ENCODE peak calls at places on chromosomes 5 and 9, in ten cellular contexts. M is prostate gland, N is sigmoid colon, E is ovary, W is spleen, Y is SK-N-SH, Z is A549, O is stomach, D is uterus, J is left lung. K is an unnamed sample. For H3K4me1, the result is how much of the 10 kb centered on the place peaks cover.

GRCh38 chr5:100520348-100520747 is 14.8 kb upstream of the FAM174A start:
- DNase-seq in M (no peak), N (no peak), E (no peak), W (no peak), Y (no peak), Z (peak), O (no peak), D (no peak), J (no peak), K (no peak)

GRCh38 chr9:137150485-137151060 is 11.6 kb downstream of the GRIN1 start:
- DNase-seq in M (no peak), N (no peak), E (no peak), W (no peak), Y (no peak), Z (peak), O (peak), D (no peak), J (peak), K (no peak)

GRCh38 chr5:61949054-61949679 is 356.8 kb upstream of the KIF2A start:
- DNase-seq in M (no peak), N (no peak), E (no peak), W (no peak), Y (no peak), Z (no peak), O (no peak), D (no peak), J (no peak), K (no peak)

GRCh38 chr5:153974813-153975163 is 63.9 kb downstream of the FAM114A2 start:
- DNase-seq in M (no peak), N (no peak), E (no peak), W (no peak), Y (no peak), Z (no peak), O (no peak), D (no peak), J (no peak), K (no peak)

GRCh38 chr9:109245300-109245897 is 75.5 kb downstream of the EPB41L4B start:
- DNase-seq in M (no peak), N (no peak), E (no peak), W (no peak), Y (no peak), Z (no peak), O (no peak), D (no peak), J (no peak), K (no peak)

GRCh38 chr9:4099961-4100360 is 199.9 kb downstream of the GLIS3 start:
- DNase-seq in M (no peak), N (no peak), E (no peak), W (no peak), Y (no peak), Z (no peak), O (no peak), D (no peak), J (no peak), K (no peak)

GRCh38 chr9:137068539-137069507 is 1.5 kb downstream of the SAPCD2 start:
- DNase-seq in M (no peak), N (no peak), E (no peak), W (peak), Y (no peak), Z (no peak), O (no peak), D (no peak), J (no peak), K (no peak)

GRCh38 chr5:125349432-125349831 is 603.0 kb upstream of the ZNF608 start:
- DNase-seq in M (no peak), N (no peak), E (no peak), W (no peak), Y (no peak), Z (no peak), O (no peak), D (no peak), J (no peak), K (no peak)

GRCh38 chr5:91840412-91840811 is 457.3 kb upstream of the ARRDC3 start:
- DNase-seq in M (no peak), N (no peak), E (no peak), W (no peak), Y (no peak), Z (no peak), O (no peak), D (no peak), J (no peak), K (no peak)

GRCh38 chr5:86917117-86917579 is 299.4 kb downstream of the COX7C start:
- DNase-seq in M (no peak), N (no peak), E (no peak), W (no peak), Y (no peak), Z (peak), O (no peak), D (no peak), J (no peak), K (no peak)

GRCh38 chr9:98216391-98216790 is 24.0 kb upstream of the CORO2A start:
- DNase-seq in M (no peak), N (no peak), E (no peak), W (peak), Y (no peak), Z (no peak), O (no peak), D (no peak), J (no peak), K (no peak)

GRCh38 chr9:128495804-128496417 is 8.6 kb upstream of the GLE1 start:
- DNase-seq in M (no peak), N (no peak), E (no peak), W (peak), Y (no peak), Z (peak), O (no peak), D (no peak), J (no peak), K (peak)

GRCh38 chr9:89367281-89367680 is 49.0 kb downstream of the SECISBP2 start:
- DNase-seq in M (no peak), N (peak), E (no peak), W (no peak), Y (no peak), Z (no peak), O (no peak), D (no peak), J (no peak), K (no peak)

GRCh38 chr9:105205787-105206511 is 38.5 kb upstream of the SLC44A1 start:
- DNase-seq in M (no peak), N (peak), E (peak), W (no peak), Y (no peak), Z (no peak), O (peak), D (peak), J (peak), K (no peak)

GRCh38 chr5:17394086-17394485 is 103.9 kb upstream of the TAF11L2 start:
- DNase-seq in M (no peak), N (no peak), E (no peak), W (no peak), Y (no peak), Z (no peak), O (no peak), D (no peak), J (no peak), K (no peak)

GRCh38 chr9:90864779-90865178 is 63.2 kb downstream of the SYK start:
- DNase-seq in M (no peak), N (no peak), E (no peak), W (no peak), Y (no peak), Z (no peak), O (no peak), D (no peak), J (no peak), K (no peak)

GRCh38 chr9:72891043-72891442 is 61.8 kb downstream of the ALDH1A1 start:
- DNase-seq in M (no peak), N (no peak), E (no peak), W (no peak), Y (no peak), Z (no peak), O (no peak), D (no peak), J (no peak), K (no peak)

GRCh38 chr5:53819482-53819881 is 259.0 kb downstream of the NDUFS4 start:
- DNase-seq in M (no peak), N (no peak), E (no peak), W (no peak), Y (peak), Z (peak), O (no peak), D (no peak), J (no peak), K (no peak)

GRCh38 chr5:173235499-173236394 is 741 bp upstream of the NKX2-5 start:
- DNase-seq in M (no peak), N (no peak), E (no peak), W (peak), Y (no peak), Z (no peak), O (no peak), D (no peak), J (no peak), K (no peak)

GRCh38 chr5:96885518-96886338 is 9.4 kb downstream of the ERAP2 start:
- DNase-seq in M (no peak), N (no peak), E (no peak), W (no peak), Y (no peak), Z (no peak), O (no peak), D (no peak), J (no peak), K (no peak)

GRCh38 chr5:56375011-56375410 is 141.9 kb upstream of the ANKRD55 start:
- DNase-seq in M (no peak), N (no peak), E (no peak), W (no peak), Y (no peak), Z (no peak), O (no peak), D (no peak), J (no peak), K (no peak)

GRCh38 chr9:134546231-134546731 is 95.3 kb upstream of the COL5A1 start:
- DNase-seq in M (no peak), N (peak), E (no peak), W (peak), Y (no peak), Z (no peak), O (no peak), D (no peak), J (peak), K (peak)
- H3K4me3 ChIP-seq in M (no peak), N (peak), E (no peak), W (no peak), Y (no peak), Z (no peak), O (no peak), D (no peak), J (no peak), K (no peak)

GRCh38 chr5:171955761-171956160 is 50.7 kb downstream of the FBXW11 start:
- DNase-seq in M (no peak), N (no peak), E (no peak), W (no peak), Y (no peak), Z (no peak), O (no peak), D (no peak), J (no peak), K (no peak)
- H3K4me1 ChIP-seq in M (under half), N (half or more), E (under half), W (under half), Y (under half), Z (half or more), O (half or more), D (under half), J (under half), K (half or more)

DNA sequence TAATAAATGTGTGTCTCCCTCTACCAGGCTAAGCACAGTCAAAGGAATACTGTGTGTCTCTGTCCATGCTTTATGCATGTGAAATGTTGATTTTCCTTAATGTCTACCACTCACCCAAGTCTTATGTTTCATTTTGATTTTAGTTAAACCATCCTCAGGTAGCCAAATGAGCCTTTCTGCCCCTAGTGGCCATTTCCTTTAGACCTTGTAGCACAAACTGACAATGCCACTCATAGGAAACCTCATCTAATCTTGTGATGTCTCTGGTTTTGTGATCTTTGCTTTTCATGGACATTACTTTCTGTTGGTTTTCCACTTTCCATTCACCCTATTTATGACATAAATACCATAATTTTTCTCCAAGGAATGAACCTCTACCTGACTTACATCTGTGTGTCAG is 820.8 kb downstream of the MAT2B start:
- DNase-seq in M (no peak), N (no peak), E (no peak), W (no peak), Y (no peak), Z (peak), O (no peak), D (no peak), J (no peak), K (no peak)
- TF ChIP-seq CTCF in M (no peak), N (no peak), E (no peak), W (no peak), Y (peak), Z (no peak), O (peak), D (no peak), J (no peak), K (no peak)

DNA sequence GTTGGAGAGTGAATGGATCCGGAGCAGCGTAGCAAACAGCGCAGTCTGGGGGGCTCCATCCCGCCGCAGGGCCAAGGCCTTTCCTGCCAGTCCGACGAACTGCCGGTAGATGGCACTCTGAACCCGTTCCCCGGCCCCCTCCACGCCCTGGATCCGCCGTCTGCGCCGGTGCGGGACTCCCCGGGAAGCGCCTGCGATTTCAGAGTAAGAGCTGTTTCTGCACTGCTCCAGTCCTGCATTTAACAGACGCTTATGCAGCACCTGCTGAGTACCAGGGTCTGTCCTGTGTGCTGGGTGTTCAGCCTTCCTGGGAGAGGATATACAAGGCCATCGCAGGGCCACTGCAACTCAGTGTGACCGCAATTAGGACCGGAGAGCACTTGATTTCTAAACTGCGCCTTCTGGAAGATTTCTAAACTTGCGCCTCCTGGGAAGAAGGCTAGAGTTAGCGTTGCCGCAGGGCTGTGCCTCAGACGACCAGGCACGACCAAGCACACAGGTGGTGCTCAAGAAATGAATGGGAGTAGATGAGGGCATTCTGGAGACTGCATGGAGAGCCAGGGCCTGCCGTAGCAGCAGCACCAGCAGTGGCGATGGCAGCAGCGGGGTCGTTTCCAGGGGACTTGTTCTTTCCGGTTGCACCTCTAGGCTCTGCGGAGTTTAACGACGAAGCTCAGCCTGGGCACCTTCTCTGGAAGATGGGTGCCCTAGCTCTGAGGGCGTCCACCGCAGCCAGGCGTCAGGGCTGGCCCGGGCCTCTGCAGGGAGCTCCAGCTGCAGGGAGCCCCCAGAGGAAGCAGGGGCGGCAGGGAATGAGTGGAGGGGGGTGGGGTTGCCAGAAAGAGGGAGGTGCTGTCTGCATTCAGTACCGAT is 14.3 kb upstream of the TIFAB start:
- DNase-seq in M (peak), N (peak), E (peak), W (peak), Y (peak), Z (peak), O (peak), D (peak), J (peak), K (peak)
- H3K4me3 ChIP-seq in M (no peak), N (peak), E (no peak), W (no peak), Y (no peak), Z (no peak), O (peak), D (no peak), J (no peak), K (no peak)

GRCh38 chr9:124183772-124184171 is 74.0 kb upstream of the NEK6 start:
- DNase-seq in M (no peak), N (no peak), E (no peak), W (no peak), Y (no peak), Z (no peak), O (no peak), D (no peak), J (no peak), K (no peak)

GRCh38 chr9:124182741-124183140 is 75.0 kb upstream of the NEK6 start:
- DNase-seq in M (no peak), N (no peak), E (no peak), W (no peak), Y (no peak), Z (no peak), O (no peak), D (no peak), J (no peak), K (no peak)

GRCh38 chr9:124179196-124180071 is 78.3 kb upstream of the NEK6 start:
- DNase-seq in M (no peak), N (no peak), E (no peak), W (no peak), Y (no peak), Z (no peak), O (no peak), D (no peak), J (no peak), K (no peak)

DNA sequence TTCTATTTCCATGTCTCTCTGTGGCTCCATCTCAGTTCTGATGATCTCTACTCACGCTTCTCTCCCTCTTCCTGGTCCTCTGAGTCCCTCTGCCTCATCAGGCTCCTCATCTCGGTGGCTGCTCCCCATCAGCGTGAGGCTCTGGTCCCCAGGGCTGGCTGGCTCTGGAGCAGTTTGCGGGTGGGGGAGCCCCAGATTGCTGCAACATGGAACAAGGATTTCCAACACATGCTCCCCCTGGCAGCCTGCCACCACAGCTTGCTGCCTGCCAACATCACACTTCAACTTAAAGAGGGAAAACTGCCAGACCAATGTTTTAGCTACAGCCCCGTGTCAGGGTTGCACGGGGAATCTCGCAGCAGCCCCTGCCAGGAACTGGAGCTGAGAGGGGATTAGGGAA is 77.2 kb upstream of the NEK6 start:
- DNase-seq in M (no peak), N (peak), E (no peak), W (no peak), Y (peak), Z (no peak), O (peak), D (no peak), J (peak), K (peak)
- H3K4me1 ChIP-seq in M (under half), N (under half), E (under half), W (under half), Y (under half), Z (under half), O (under half), D (under half), J (under half), K (under half)

GRCh38 chr9:83919111-83919510 is 2.1 kb downstream of the KIF27 start:
- DNase-seq in M (no peak), N (no peak), E (no peak), W (no peak), Y (no peak), Z (no peak), O (no peak), D (no peak), J (no peak), K (no peak)

GRCh38 chr9:83920942-83921707 is at the start of gene KIF27:
- DNase-seq in M (peak), N (peak), E (peak), W (peak), Y (peak), Z (peak), O (peak), D (peak), J (peak), K (peak)

GRCh38 chr9:83920469-83920941 is 727 bp downstream of the KIF27 start:
- DNase-seq in M (peak), N (peak), E (peak), W (no peak), Y (peak), Z (no peak), O (peak), D (no peak), J (no peak), K (no peak)
- TF ChIP-seq CTCF in M (no peak), N (no peak), E (no peak), W (no peak), Y (peak), Z (peak), O (no peak), D (peak), J (no peak), K (no peak)

GRCh38 chr5:158875272-158875679 is 224.4 kb downstream of the EBF1 start:
- DNase-seq in M (no peak), N (no peak), E (no peak), W (no peak), Y (no peak), Z (no peak), O (no peak), D (no peak), J (no peak), K (no peak)
- H3K4me3 ChIP-seq in M (no peak), N (peak), E (peak), W (no peak), Y (no peak), Z (no peak), O (no peak), D (peak), J (no peak), K (peak)

GRCh38 chr5:171418982-171419662 is at the start of gene FGF18:
- DNase-seq in M (no peak), N (no peak), E (peak), W (peak), Y (peak), Z (peak), O (peak), D (peak), J (peak), K (peak)
- H3K4me1 ChIP-seq in M (under half), N (under half), E (under half), W (under half), Y (under half), Z (under half), O (under half), D (under half), J (under half), K (under half)

DNA sequence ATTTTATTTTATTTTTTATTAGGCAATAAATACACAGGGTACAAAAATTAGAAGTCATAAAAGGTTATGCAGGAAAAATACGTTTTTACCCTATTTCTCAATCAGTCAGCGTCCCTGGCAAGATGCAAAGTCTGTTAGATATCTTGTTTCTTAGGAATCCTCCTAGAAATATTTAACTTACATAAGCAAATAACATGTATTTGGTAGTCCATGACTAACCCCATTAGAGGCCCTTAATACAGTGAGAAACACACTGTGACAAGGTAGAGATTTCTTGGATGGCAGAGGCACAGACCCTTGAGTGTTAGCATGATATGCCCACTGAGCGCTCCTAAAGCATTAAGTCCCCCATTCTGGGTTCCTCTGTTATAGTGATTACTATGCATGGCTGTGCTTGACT is 121.2 kb upstream of the ADAMTSL1 start:
- DNase-seq in M (no peak), N (no peak), E (no peak), W (no peak), Y (no peak), Z (peak), O (no peak), D (no peak), J (no peak), K (no peak)
- TF ChIP-seq CTCF in M (no peak), N (no peak), E (no peak), W (no peak), Y (no peak), Z (no peak), O (no peak), D (no peak), J (no peak), K (no peak)